ENCODE peak calls at places on chromosome 9, in five cellular contexts. D is stomach, V is GM12891, P is K562, W is transverse colon. J is an unnamed sample.

GRCh38 chr9:98085955-98086354 is 29.4 kb downstream of the NANS start:
- DNase-seq in D (no peak), V (no peak), P (peak), W (no peak), J (no peak)

GRCh38 chr9:127786773-127787123 is 914 bp downstream of the CDK9 start:
- DNase-seq in D (no peak), V (no peak), P (no peak), W (no peak), J (no peak)

GRCh38 chr9:100445903-100446549 is 19.1 kb downstream of the MSANTD3 start:
- DNase-seq in D (no peak), V (no peak), P (no peak), W (no peak), J (no peak)

GRCh38 chr9:125522328-125522725 is 184.7 kb downstream of the MAPKAP1 start:
- DNase-seq in D (no peak), V (no peak), P (no peak), W (peak), J (no peak)

GRCh38 chr9:95336281-95336680 is 18.8 kb upstream of the FANCC start:
- DNase-seq in D (no peak), V (no peak), P (no peak), W (no peak), J (no peak)

GRCh38 chr9:16092627-16093091 is 539.8 kb downstream of the CCDC171 start:
- DNase-seq in D (no peak), V (no peak), P (no peak), W (no peak), J (no peak)

GRCh38 chr9:34133436-34133949 is 7.0 kb upstream of the DCAF12 start:
- DNase-seq in D (no peak), V (no peak), P (no peak), W (no peak), J (no peak)

GRCh38 chr9:137837345-137838278 is 40.0 kb upstream of the CACNA1B start:
- DNase-seq in D (no peak), V (no peak), P (no peak), W (no peak), J (no peak)

GRCh38 chr9:95143591-95144561 is 173.6 kb downstream of the FANCC start:
- DNase-seq in D (peak), V (no peak), P (no peak), W (peak), J (peak)

GRCh38 chr9:87557996-87558395 is 60.3 kb downstream of the DAPK1 start:
- DNase-seq in D (peak), V (no peak), P (no peak), W (peak), J (no peak)

GRCh38 chr9:93354451-93354850 is 97.0 kb upstream of the FAM120A start:
- DNase-seq in D (no peak), V (no peak), P (no peak), W (no peak), J (no peak)

GRCh38 chr9:123561055-123561454 is 205.1 kb downstream of the CRB2 start:
- DNase-seq in D (no peak), V (no peak), P (no peak), W (no peak), J (no peak)

GRCh38 chr9:94922098-94922607 is 195.7 kb downstream of the AOPEP start:
- DNase-seq in D (no peak), V (no peak), P (no peak), W (no peak), J (peak)

GRCh38 chr9:84266087-84266561 is 74.4 kb downstream of the SLC28A3 start:
- DNase-seq in D (no peak), V (no peak), P (no peak), W (no peak), J (no peak)
- TF ChIP-seq POLR2A in D (no peak), V (no peak), P (no peak), W (no peak), J (no peak)

GRCh38 chr9:77891150-77891549 is 140.5 kb downstream of the GNAQ start:
- DNase-seq in D (no peak), V (no peak), P (peak), W (no peak), J (no peak)

GRCh38 chr9:77883846-77884771 is 147.5 kb downstream of the GNAQ start:
- DNase-seq in D (no peak), V (no peak), P (no peak), W (no peak), J (no peak)

GRCh38 chr9:77892171-77892570 is 139.4 kb downstream of the GNAQ start:
- DNase-seq in D (no peak), V (no peak), P (peak), W (no peak), J (no peak)

GRCh38 chr9:77885104-77885672 is 146.4 kb downstream of the GNAQ start:
- DNase-seq in D (no peak), V (no peak), P (no peak), W (no peak), J (no peak)

GRCh38 chr9:77887660-77888059 is 144.0 kb downstream of the GNAQ start:
- DNase-seq in D (no peak), V (no peak), P (no peak), W (no peak), J (no peak)
- TF ChIP-seq POLR2A in D (no peak), V (no peak), P (no peak), W (no peak), J (no peak)

DNA sequence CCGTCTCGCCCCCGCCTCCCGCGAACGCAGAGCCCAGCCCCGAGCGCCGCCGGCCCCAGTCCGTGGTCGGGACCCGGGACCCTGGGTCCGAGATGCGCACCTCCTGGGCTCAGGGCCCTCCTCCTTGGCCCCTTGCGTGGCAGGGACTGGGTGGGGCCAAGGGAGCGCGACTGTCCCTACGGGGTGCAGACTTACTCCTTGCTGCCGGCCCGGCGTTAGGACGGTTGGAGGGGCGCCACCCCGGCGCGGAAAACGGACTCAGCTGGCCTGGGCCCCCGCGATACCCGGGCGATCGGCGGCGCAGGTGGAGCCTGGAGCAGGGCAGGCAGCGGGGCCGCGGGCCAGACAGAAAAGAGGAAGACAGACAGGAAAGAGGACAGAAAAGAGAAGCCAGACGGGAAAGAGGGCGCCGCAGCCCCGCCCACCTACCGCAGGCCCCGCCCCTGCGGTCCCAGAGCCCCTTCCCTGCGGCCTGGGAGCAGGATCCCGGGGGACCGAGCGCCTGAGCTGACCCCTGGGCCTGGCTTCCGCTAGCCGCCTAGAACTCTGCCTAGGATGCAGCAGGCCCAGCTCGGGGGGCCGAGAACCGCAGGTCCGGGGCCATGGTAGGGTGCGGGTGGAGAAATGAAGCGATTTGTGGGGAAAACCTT is at the start of gene GBGT1:
- DNase-seq in D (peak), V (no peak), P (peak), W (peak), J (peak)
- TF ChIP-seq POLR2A in D (no peak), V (no peak), P (peak), W (peak), J (no peak)

GRCh38 chr9:106701611-106702010 is 161.4 kb upstream of the ZNF462 start:
- DNase-seq in D (no peak), V (no peak), P (no peak), W (no peak), J (no peak)

GRCh38 chr9:106697390-106697789 is 165.6 kb upstream of the ZNF462 start:
- DNase-seq in D (no peak), V (no peak), P (no peak), W (no peak), J (no peak)

GRCh38 chr9:106704056-106704625 is 158.8 kb upstream of the ZNF462 start:
- DNase-seq in D (no peak), V (no peak), P (no peak), W (no peak), J (no peak)

GRCh38 chr9:106697799-106698591 is 165.0 kb upstream of the ZNF462 start:
- DNase-seq in D (peak), V (no peak), P (no peak), W (peak), J (peak)

DNA sequence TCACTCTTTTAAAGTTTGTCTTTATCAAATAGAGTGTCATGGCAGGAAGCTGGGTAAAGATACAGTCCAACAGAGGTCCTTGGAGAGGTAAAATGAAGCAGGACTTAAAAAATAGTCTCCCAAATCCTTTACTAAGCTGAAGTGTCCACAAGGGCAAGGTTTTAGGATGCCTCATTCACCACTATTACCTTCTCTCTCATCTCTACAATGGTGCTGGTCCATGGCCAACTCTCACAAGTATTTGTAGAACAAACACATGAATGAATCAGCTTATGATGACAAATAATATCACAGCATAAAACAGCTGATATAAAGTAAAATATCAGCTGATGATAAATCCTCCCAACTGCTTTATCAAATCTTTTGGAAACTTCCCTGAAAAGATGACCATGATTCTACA is 162.3 kb upstream of the ZNF462 start:
- DNase-seq in D (no peak), V (no peak), P (no peak), W (no peak), J (no peak)
- TF ChIP-seq POLR2A in D (no peak), V (no peak), P (no peak), W (no peak), J (no peak)

GRCh38 chr9:5305741-5306140 is 1.2 kb upstream of the RLN2 start:
- DNase-seq in D (no peak), V (no peak), P (no peak), W (no peak), J (no peak)
- TF ChIP-seq POLR2A in D (no peak), V (no peak), P (no peak), W (no peak), J (no peak)

GRCh38 chr9:91193658-91194391 is 167.9 kb downstream of the AUH start:
- DNase-seq in D (peak), V (peak), P (peak), W (peak), J (peak)
- TF ChIP-seq POLR2A in D (peak), V (no peak), P (peak), W (peak), J (no peak)